ENCODE peak calls at places on chromosomes 1 and 21, in seven cellular contexts. One of them, this sample, is unnamed.

GRCh38 chr21:28832013-28832714 is 160.5 kb downstream of the LTN1 start:
- DNase-seq in stimulated activated naive CD8-positive, alpha-beta T cell treated with anti-CD3 and anti-CD28 coated beads, Interleukin-15, amount 100 ng/mL, for 72 hours: peak
- DNase-seq in GM20000: no peak
- DNase-seq in NCI-H2081: no peak
- DNase-seq in AG08395: peak
- DNase-seq in NCI-H526 treated with DMSO at 0.1 percent for 48 hours: no peak
- DNase-seq in activated T-cell treated with anti-CD3 and anti-CD28 coated beads for 1 hour: no peak
- DNase-seq in this sample: no peak

GRCh38 chr1:205375816-205376545 is 19.3 kb upstream of the KLHDC8A start:
- DNase-seq in NCI-H526 treated with DMSO at 0.1 percent for 48 hours: peak
- DNase-seq in NCI-H2081: no peak
- DNase-seq in AG08395: peak
- DNase-seq in GM20000: no peak
- DNase-seq in activated T-cell treated with anti-CD3 and anti-CD28 coated beads for 1 hour: no peak
- DNase-seq in stimulated activated naive CD8-positive, alpha-beta T cell treated with anti-CD3 and anti-CD28 coated beads, Interleukin-15, amount 100 ng/mL, for 72 hours: no peak
- DNase-seq in this sample: peak

GRCh38 chr1:2611034-2611501 is 21.7 kb downstream of the MMEL1 start:
- DNase-seq in GM20000: no peak
- DNase-seq in AG08395: no peak
- DNase-seq in stimulated activated naive CD8-positive, alpha-beta T cell treated with anti-CD3 and anti-CD28 coated beads, Interleukin-15, amount 100 ng/mL, for 72 hours: no peak
- DNase-seq in activated T-cell treated with anti-CD3 and anti-CD28 coated beads for 1 hour: no peak
- DNase-seq in NCI-H2081: peak
- DNase-seq in NCI-H526 treated with DMSO at 0.1 percent for 48 hours: peak
- DNase-seq in this sample: peak

GRCh38 chr1:151003175-151003574 is 3.5 kb downstream of the MINDY1 start:
- DNase-seq in stimulated activated naive CD8-positive, alpha-beta T cell treated with anti-CD3 and anti-CD28 coated beads, Interleukin-15, amount 100 ng/mL, for 72 hours: no peak
- DNase-seq in NCI-H526 treated with DMSO at 0.1 percent for 48 hours: no peak
- DNase-seq in activated T-cell treated with anti-CD3 and anti-CD28 coated beads for 1 hour: no peak
- DNase-seq in AG08395: no peak
- DNase-seq in GM20000: no peak
- DNase-seq in NCI-H2081: no peak
- DNase-seq in this sample: no peak

GRCh38 chr1:32775640-32776337 is 41.4 kb downstream of the YARS1 start:
- DNase-seq in GM20000: no peak
- DNase-seq in activated T-cell treated with anti-CD3 and anti-CD28 coated beads for 1 hour: no peak
- DNase-seq in stimulated activated naive CD8-positive, alpha-beta T cell treated with anti-CD3 and anti-CD28 coated beads, Interleukin-15, amount 100 ng/mL, for 72 hours: no peak
- DNase-seq in NCI-H526 treated with DMSO at 0.1 percent for 48 hours: no peak
- DNase-seq in AG08395: peak
- DNase-seq in NCI-H2081: no peak
- DNase-seq in this sample: peak

GRCh38 chr1:91278754-91279153 is 125.9 kb downstream of the HFM1 start:
- DNase-seq in activated T-cell treated with anti-CD3 and anti-CD28 coated beads for 1 hour: no peak
- DNase-seq in NCI-H2081: peak
- DNase-seq in NCI-H526 treated with DMSO at 0.1 percent for 48 hours: no peak
- DNase-seq in AG08395: peak
- DNase-seq in stimulated activated naive CD8-positive, alpha-beta T cell treated with anti-CD3 and anti-CD28 coated beads, Interleukin-15, amount 100 ng/mL, for 72 hours: no peak
- DNase-seq in GM20000: no peak
- DNase-seq in this sample: peak

GRCh38 chr1:109161836-109162606 is 48.1 kb downstream of the ELAPOR1 start:
- DNase-seq in stimulated activated naive CD8-positive, alpha-beta T cell treated with anti-CD3 and anti-CD28 coated beads, Interleukin-15, amount 100 ng/mL, for 72 hours: peak
- DNase-seq in AG08395: peak
- DNase-seq in NCI-H526 treated with DMSO at 0.1 percent for 48 hours: no peak
- DNase-seq in GM20000: peak
- DNase-seq in NCI-H2081: no peak
- DNase-seq in activated T-cell treated with anti-CD3 and anti-CD28 coated beads for 1 hour: no peak
- DNase-seq in this sample: peak

GRCh38 chr1:29682171-29682917 is 446.0 kb downstream of the PTPRU start:
- DNase-seq in GM20000: no peak
- DNase-seq in AG08395: no peak
- DNase-seq in stimulated activated naive CD8-positive, alpha-beta T cell treated with anti-CD3 and anti-CD28 coated beads, Interleukin-15, amount 100 ng/mL, for 72 hours: no peak
- DNase-seq in activated T-cell treated with anti-CD3 and anti-CD28 coated beads for 1 hour: no peak
- DNase-seq in NCI-H526 treated with DMSO at 0.1 percent for 48 hours: no peak
- DNase-seq in NCI-H2081: peak
- DNase-seq in this sample: no peak

GRCh38 chr1:84347547-84348239 is 46.2 kb downstream of the SAMD13 start:
- DNase-seq in activated T-cell treated with anti-CD3 and anti-CD28 coated beads for 1 hour: no peak
- DNase-seq in stimulated activated naive CD8-positive, alpha-beta T cell treated with anti-CD3 and anti-CD28 coated beads, Interleukin-15, amount 100 ng/mL, for 72 hours: no peak
- DNase-seq in NCI-H526 treated with DMSO at 0.1 percent for 48 hours: no peak
- DNase-seq in GM20000: no peak
- DNase-seq in NCI-H2081: no peak
- DNase-seq in AG08395: peak
- DNase-seq in this sample: peak

GRCh38 chr1:209688746-209689234 is 13.6 kb downstream of the G0S2 start:
- DNase-seq in NCI-H526 treated with DMSO at 0.1 percent for 48 hours: no peak
- DNase-seq in stimulated activated naive CD8-positive, alpha-beta T cell treated with anti-CD3 and anti-CD28 coated beads, Interleukin-15, amount 100 ng/mL, for 72 hours: no peak
- DNase-seq in GM20000: no peak
- DNase-seq in NCI-H2081: no peak
- DNase-seq in activated T-cell treated with anti-CD3 and anti-CD28 coated beads for 1 hour: no peak
- DNase-seq in AG08395: peak
- DNase-seq in this sample: peak